ENCODE peak calls at places on chromosomes 3 and 15, in six cellular contexts. Z is WERI-Rb-1; Q is T1000; S is CD4-positive, CD25-positive, alpha-beta regulatory T cell; J is iPS DF 6.9; C is heart left ventricle. E is an unnamed sample.

GRCh38 chr3:171088984-171089754 is 62.6 kb upstream of the SLC2A2 start:
- DNase-seq in Z (no peak), Q (no peak), S (no peak), J (no peak), C (no peak), E (no peak)

GRCh38 chr3:82643948-82644347 is 882.5 kb upstream of the GBE1 start:
- DNase-seq in Z (peak; percentile 51), Q (no peak), S (no peak), J (no peak), C (no peak), E (peak; percentile 42)

GRCh38 chr15:22911306-22911705 is 68.9 kb downstream of the CYFIP1 start:
- DNase-seq in Z (no peak), Q (no peak), S (no peak), J (no peak), C (no peak), E (no peak)

GRCh38 chr3:150956376-150956775 is 16.2 kb downstream of the CLRN1 start:
- DNase-seq in Z (no peak), Q (no peak), S (no peak), J (no peak), C (no peak), E (no peak)

GRCh38 chr3:114332342-114333179 is 38.7 kb downstream of the TIGIT start:
- DNase-seq in Z (no peak), Q (no peak), S (peak; percentile 45), J (no peak), C (no peak), E (no peak)

GRCh38 chr3:141260131-141260927 is 28.7 kb downstream of the PXYLP1 start:
- DNase-seq in Z (no peak), Q (no peak), S (no peak), J (no peak), C (no peak), E (no peak)

GRCh38 chr3:158896729-158897128 is 94.9 kb downstream of the MFSD1 start:
- DNase-seq in Z (no peak), Q (no peak), S (no peak), J (no peak), C (no peak), E (no peak)

GRCh38 chr3:56468184-56469106 is at the start of gene ERC2:
- DNase-seq in Z (peak; percentile 83), Q (peak; percentile 73), S (no peak), J (peak; percentile 58), C (peak; percentile 11), E (peak; percentile 64)

GRCh38 chr3:174247671-174248070 is 611.5 kb upstream of the NAALADL2 start:
- DNase-seq in Z (no peak), Q (no peak), S (no peak), J (no peak), C (no peak), E (no peak)

E was measured in NCI-H524.